ENCODE peak calls at places on chromosome 11, in five cellular contexts. K, L, Y, Q and S are unnamed samples.

GRCh38 chr11:35236667-35237003 is 97.7 kb downstream of the CD44 start:
- DNase-seq in K (no peak), Y (no peak), L (no peak), Q (no peak), S (no peak)

GRCh38 chr11:62665630-62666258 is 632 bp downstream of the CSKMT start:
- DNase-seq in K (peak; percentile 71), Q (peak; percentile 58), L (no peak), Y (no peak), S (peak; percentile 37)

GRCh38 chr11:44622190-44622650 is 56.8 kb downstream of the CD82 start:
- DNase-seq in Y (no peak), L (no peak), K (peak; percentile 1), Q (peak; percentile 17), S (no peak)

GRCh38 chr11:83166193-83166866 is 9.4 kb downstream of the PCF11 start:
- DNase-seq in K (no peak), Y (no peak), L (no peak), Q (no peak), S (no peak)

GRCh38 chr11:112249871-112250590 is 10.6 kb downstream of the PLET1 start:
- DNase-seq in L (no peak), Y (no peak), K (no peak), Q (no peak), S (no peak)

GRCh38 chr11:76730887-76731286 is 52.3 kb upstream of the TSKU start:
- DNase-seq in K (no peak), Q (no peak), Y (no peak), L (no peak), S (no peak)

GRCh38 chr11:70174846-70175764 is 28.0 kb upstream of the FADD start:
- DNase-seq in Q (no peak), Y (no peak), L (no peak), K (no peak), S (no peak)

GRCh38 chr11:30016588-30017363 is at the start of gene KCNA4:
- DNase-seq in L (no peak), Y (no peak), Q (no peak), K (no peak), S (no peak)

GRCh38 chr11:9982796-9983579 is 311.0 kb downstream of the SBF2 start:
- DNase-seq in K (no peak), Q (no peak), Y (no peak), L (no peak), S (no peak)

GRCh38 chr11:23903044-23903704 is 593.7 kb upstream of the LUZP2 start:
- DNase-seq in Q (no peak), K (no peak), L (no peak), Y (peak; percentile 70), S (no peak)

GRCh38 chr11:131037873-131038272 is 121.6 kb upstream of the SNX19 start:
- DNase-seq in Y (no peak), L (no peak), K (no peak), Q (no peak), S (no peak)

GRCh38 chr11:73374130-73374529 is 2.1 kb upstream of the RELT start:
- DNase-seq in K (no peak), Y (no peak), Q (no peak), L (no peak), S (no peak)

GRCh38 chr11:8732748-8733241 is 50.2 kb downstream of the RPL27A start:
- DNase-seq in Q (no peak), K (no peak), L (no peak), Y (no peak), S (peak; percentile 2)

GRCh38 chr11:20355221-20356219 is 8.0 kb upstream of the HTATIP2 start:
- DNase-seq in Q (no peak), K (peak; percentile 35), L (no peak), Y (peak; percentile 22), S (peak; percentile 18)

GRCh38 chr11:15938983-15939382 is 417.4 kb downstream of the SOX6 start:
- DNase-seq in Y (no peak), Q (no peak), K (no peak), L (no peak), S (no peak)

GRCh38 chr11:132312616-132313210 is 942.3 kb downstream of the NTM start:
- DNase-seq in Q (no peak), L (no peak), Y (peak; percentile 1), K (no peak), S (no peak)

GRCh38 chr11:65591939-65592814 is 3.4 kb downstream of the KCNK7 start:
- DNase-seq in Q (no peak), K (no peak), Y (no peak), L (no peak), S (no peak)

GRCh38 chr11:125426818-125427528 is 69.1 kb downstream of the FEZ1 start:
- DNase-seq in K (no peak), Q (no peak), L (no peak), Y (no peak), S (no peak)

GRCh38 chr11:31797227-31798056 is 13.7 kb downstream of the PAX6 start:
- DNase-seq in Q (no peak), K (no peak), L (no peak), Y (no peak), S (no peak)

GRCh38 chr11:124170801-124171586 is 12.2 kb upstream of the OR10D3 start:
- DNase-seq in K (no peak), Y (no peak), L (no peak), Q (no peak), S (no peak)

GRCh38 chr11:120142072-120142423 is 4.1 kb upstream of the TRIM29 start:
- DNase-seq in K (no peak), Y (no peak), Q (no peak), L (no peak), S (no peak)

GRCh38 chr11:85939099-85940015 is 84.2 kb downstream of the CCDC83 start:
- DNase-seq in Y (no peak), L (no peak), Q (no peak), K (no peak), S (no peak)

GRCh38 chr11:77107950-77108349 is 5.3 kb downstream of the OMP start:
- DNase-seq in Y (peak; percentile 66), K (no peak), L (no peak), Q (no peak), S (no peak)

GRCh38 chr11:79116600-79116999 is 324.2 kb downstream of the TENM4 start:
- DNase-seq in L (no peak), Y (no peak), Q (no peak), K (no peak), S (no peak)